ENCODE peak calls at places on chromosomes 11 and 22, in four cellular contexts. V is NB4, Q is fibroblast of lung, D is Peyer's patch. T is an unnamed sample.

GRCh38 chr11:11624206-11624605 is 2.4 kb upstream of the GALNT18 start:
- DNase-seq in V (no peak), Q (no peak), D (no peak), T (no peak)

GRCh38 chr22:26894766-26895485 is 237.5 kb downstream of the MIAT start:
- DNase-seq in V (no peak), Q (peak), D (no peak), T (no peak)

GRCh38 chr22:43171019-43171491 is 15.9 kb downstream of the TTLL12 start:
- DNase-seq in V (no peak), Q (no peak), D (peak), T (peak)

GRCh38 chr22:46735747-46736608 is 2.1 kb downstream of the CERK start:
- DNase-seq in V (no peak), Q (peak), D (peak), T (no peak)

GRCh38 chr11:67599149-67599548 is 7.6 kb upstream of the NDUFV1 start:
- DNase-seq in V (no peak), Q (no peak), D (no peak), T (no peak)

GRCh38 chr11:66868726-66869291 is 11.9 kb downstream of the LRFN4 start:
- DNase-seq in V (peak), Q (peak), D (peak), T (peak)

GRCh38 chr11:61688368-61689163 is 8.4 kb downstream of the DAGLA start:
- DNase-seq in V (no peak), Q (peak), D (peak), T (peak)

GRCh38 chr11:77233011-77233410 is 68.5 kb downstream of the GDPD4 start:
- DNase-seq in V (no peak), Q (no peak), D (no peak), T (no peak)

GRCh38 chr22:28155808-28156207 is 236.8 kb upstream of the PITPNB start:
- DNase-seq in V (no peak), Q (no peak), D (no peak), T (no peak)

GRCh38 chr22:46923394-46923793 is 160.9 kb downstream of the TBC1D22A start:
- DNase-seq in V (no peak), Q (no peak), D (no peak), T (no peak)

GRCh38 chr11:61079416-61080150 is 22.7 kb upstream of the CD5 start:
- DNase-seq in V (no peak), Q (no peak), D (no peak), T (no peak)

GRCh38 chr22:45224988-45225731 is 15.5 kb downstream of the KIAA0930 start:
- DNase-seq in V (no peak), Q (no peak), D (peak), T (no peak)

GRCh38 chr11:87477321-87477720 is 439.6 kb downstream of the TMEM135 start:
- DNase-seq in V (no peak), Q (no peak), D (no peak), T (no peak)

GRCh38 chr22:46149998-46150549 is at the start of gene PPARA:
- DNase-seq in V (peak), Q (peak), D (peak), T (peak)

GRCh38 chr11:94998285-94998684 is 24.8 kb downstream of the KDM4D start:
- DNase-seq in V (no peak), Q (no peak), D (no peak), T (no peak)

GRCh38 chr11:119368121-119369034 is 13.1 kb downstream of the USP2 start:
- DNase-seq in V (peak), Q (peak), D (peak), T (peak)

T was measured in transverse colon.